ENCODE peak calls at places on chromosomes 12 and 14, in seven cellular contexts. One of them, this sample, is unnamed.

GRCh38 chr12:60689137-60689536 is 1093.3 kb downstream of the SLC16A7 start:
- DNase-seq in cardiac fibroblast: no peak
- DNase-seq in coronary artery: no peak
- DNase-seq in HFFc6: no peak
- DNase-seq in progenitor cell of endocrine pancreas: no peak
- DNase-seq in left ventricle myocardium inferior: no peak
- DNase-seq in astrocyte of the spinal cord: no peak
- DNase-seq in this sample: no peak

GRCh38 chr14:22163051-22163450 is 426.0 kb downstream of the DAD1 start:
- DNase-seq in HFFc6: no peak
- DNase-seq in astrocyte of the spinal cord: peak; percentile 40
- DNase-seq in cardiac fibroblast: peak; percentile 32
- DNase-seq in left ventricle myocardium inferior: no peak
- DNase-seq in progenitor cell of endocrine pancreas: no peak
- DNase-seq in coronary artery: no peak
- DNase-seq in this sample: no peak

GRCh38 chr12:42789808-42790760 is 200.5 kb upstream of the PRICKLE1 start:
- DNase-seq in astrocyte of the spinal cord: no peak
- DNase-seq in cardiac fibroblast: peak; percentile 29
- DNase-seq in coronary artery: no peak
- DNase-seq in left ventricle myocardium inferior: no peak
- DNase-seq in progenitor cell of endocrine pancreas: no peak
- DNase-seq in HFFc6: no peak
- DNase-seq in this sample: no peak

GRCh38 chr14:94052662-94053061 is 26.5 kb downstream of the OTUB2 start:
- DNase-seq in astrocyte of the spinal cord: no peak
- DNase-seq in coronary artery: no peak
- DNase-seq in left ventricle myocardium inferior: no peak
- DNase-seq in cardiac fibroblast: no peak
- DNase-seq in progenitor cell of endocrine pancreas: no peak
- DNase-seq in HFFc6: no peak
- DNase-seq in this sample: no peak

GRCh38 chr14:59454131-59454530 is 11.0 kb downstream of the GPR135 start:
- DNase-seq in coronary artery: no peak
- DNase-seq in cardiac fibroblast: peak; percentile 98
- DNase-seq in HFFc6: peak; percentile 92
- DNase-seq in astrocyte of the spinal cord: peak; percentile 85
- DNase-seq in progenitor cell of endocrine pancreas: no peak
- DNase-seq in left ventricle myocardium inferior: no peak
- DNase-seq in this sample: no peak

GRCh38 chr12:92541024-92541423 is 161.8 kb upstream of the PLEKHG7 start:
- DNase-seq in HFFc6: no peak
- DNase-seq in cardiac fibroblast: no peak
- DNase-seq in astrocyte of the spinal cord: no peak
- DNase-seq in left ventricle myocardium inferior: no peak
- DNase-seq in coronary artery: no peak
- DNase-seq in progenitor cell of endocrine pancreas: no peak
- DNase-seq in this sample: no peak

GRCh38 chr14:80523518-80524117 is 312.3 kb upstream of the DIO2 start:
- DNase-seq in cardiac fibroblast: peak; percentile 54
- DNase-seq in progenitor cell of endocrine pancreas: no peak
- DNase-seq in coronary artery: no peak
- DNase-seq in HFFc6: peak; percentile 17
- DNase-seq in left ventricle myocardium inferior: no peak
- DNase-seq in astrocyte of the spinal cord: peak; percentile 11
- DNase-seq in this sample: no peak

GRCh38 chr12:8890313-8891084 is 23.8 kb upstream of the PHC1 start:
- DNase-seq in left ventricle myocardium inferior: no peak
- DNase-seq in cardiac fibroblast: peak; percentile 61
- DNase-seq in HFFc6: peak; percentile 22
- DNase-seq in progenitor cell of endocrine pancreas: peak; percentile 74
- DNase-seq in coronary artery: no peak
- DNase-seq in astrocyte of the spinal cord: peak; percentile 54
- DNase-seq in this sample: no peak

GRCh38 chr14:102363182-102363952 is 626 bp downstream of the TECPR2 start:
- DNase-seq in left ventricle myocardium inferior: peak; percentile 53
- DNase-seq in progenitor cell of endocrine pancreas: no peak
- DNase-seq in cardiac fibroblast: peak; percentile 44
- DNase-seq in astrocyte of the spinal cord: peak; percentile 38
- DNase-seq in coronary artery: no peak
- DNase-seq in HFFc6: peak; percentile 66
- DNase-seq in this sample: no peak

GRCh38 chr12:46276756-46277155 is 7.9 kb upstream of the SLC38A1 start:
- DNase-seq in cardiac fibroblast: no peak
- DNase-seq in coronary artery: no peak
- DNase-seq in left ventricle myocardium inferior: no peak
- DNase-seq in progenitor cell of endocrine pancreas: no peak
- DNase-seq in HFFc6: no peak
- DNase-seq in astrocyte of the spinal cord: no peak
- DNase-seq in this sample: no peak

GRCh38 chr12:62907561-62907960 is 27.4 kb downstream of the PPM1H start:
- DNase-seq in cardiac fibroblast: no peak
- DNase-seq in left ventricle myocardium inferior: no peak
- DNase-seq in progenitor cell of endocrine pancreas: no peak
- DNase-seq in astrocyte of the spinal cord: no peak
- DNase-seq in HFFc6: no peak
- DNase-seq in coronary artery: no peak
- DNase-seq in this sample: no peak

GRCh38 chr14:69996197-69996596 is 117.0 kb downstream of the SMOC1 start:
- DNase-seq in coronary artery: no peak
- DNase-seq in progenitor cell of endocrine pancreas: no peak
- DNase-seq in left ventricle myocardium inferior: no peak
- DNase-seq in astrocyte of the spinal cord: peak; percentile 78
- DNase-seq in cardiac fibroblast: peak; percentile 67
- DNase-seq in HFFc6: no peak
- DNase-seq in this sample: no peak

GRCh38 chr12:46617167-46617566 is 208.6 kb downstream of the SLC38A4 start:
- DNase-seq in astrocyte of the spinal cord: no peak
- DNase-seq in coronary artery: peak; percentile 78
- DNase-seq in progenitor cell of endocrine pancreas: no peak
- DNase-seq in HFFc6: peak; percentile 69
- DNase-seq in left ventricle myocardium inferior: no peak
- DNase-seq in cardiac fibroblast: peak; percentile 92
- DNase-seq in this sample: no peak

GRCh38 chr12:65899289-65899688 is 75.0 kb downstream of the HMGA2 start:
- DNase-seq in HFFc6: no peak
- DNase-seq in astrocyte of the spinal cord: no peak
- DNase-seq in left ventricle myocardium inferior: no peak
- DNase-seq in coronary artery: no peak
- DNase-seq in cardiac fibroblast: no peak
- DNase-seq in progenitor cell of endocrine pancreas: no peak
- DNase-seq in this sample: no peak

GRCh38 chr12:76375939-76376338 is 27.7 kb upstream of the BBS10 start:
- DNase-seq in left ventricle myocardium inferior: no peak
- DNase-seq in coronary artery: no peak
- DNase-seq in cardiac fibroblast: peak; percentile 37
- DNase-seq in astrocyte of the spinal cord: no peak
- DNase-seq in progenitor cell of endocrine pancreas: no peak
- DNase-seq in HFFc6: no peak
- DNase-seq in this sample: no peak

GRCh38 chr14:56145965-56146364 is 27.8 kb downstream of the PELI2 start:
- DNase-seq in astrocyte of the spinal cord: peak; percentile 78
- DNase-seq in left ventricle myocardium inferior: no peak
- DNase-seq in HFFc6: peak; percentile 33
- DNase-seq in progenitor cell of endocrine pancreas: no peak
- DNase-seq in coronary artery: no peak
- DNase-seq in cardiac fibroblast: peak; percentile 95
- DNase-seq in this sample: no peak

GRCh38 chr12:49703647-49704137 is 3.5 kb downstream of the FMNL3 start:
- DNase-seq in progenitor cell of endocrine pancreas: no peak
- DNase-seq in cardiac fibroblast: peak; percentile 83
- DNase-seq in astrocyte of the spinal cord: peak; percentile 86
- DNase-seq in left ventricle myocardium inferior: no peak
- DNase-seq in coronary artery: no peak
- DNase-seq in HFFc6: peak; percentile 59
- DNase-seq in this sample: no peak

GRCh38 chr12:56358836-56359532 is 923 bp downstream of the STAT2 start:
- DNase-seq in coronary artery: no peak
- DNase-seq in left ventricle myocardium inferior: no peak
- DNase-seq in cardiac fibroblast: peak; percentile 88
- DNase-seq in progenitor cell of endocrine pancreas: no peak
- DNase-seq in HFFc6: peak; percentile 83
- DNase-seq in astrocyte of the spinal cord: peak; percentile 83
- DNase-seq in this sample: no peak

GRCh38 chr14:87960013-87960787 is 32.8 kb downstream of the GALC start:
- DNase-seq in left ventricle myocardium inferior: no peak
- DNase-seq in coronary artery: no peak
- DNase-seq in cardiac fibroblast: no peak
- DNase-seq in progenitor cell of endocrine pancreas: no peak
- DNase-seq in HFFc6: no peak
- DNase-seq in astrocyte of the spinal cord: no peak
- DNase-seq in this sample: no peak

GRCh38 chr14:95434161-95434560 is 82.3 kb downstream of the SYNE3 start:
- DNase-seq in coronary artery: no peak
- DNase-seq in left ventricle myocardium inferior: no peak
- DNase-seq in progenitor cell of endocrine pancreas: no peak
- DNase-seq in cardiac fibroblast: no peak
- DNase-seq in HFFc6: no peak
- DNase-seq in astrocyte of the spinal cord: no peak
- DNase-seq in this sample: no peak

GRCh38 chr14:56299306-56299984 is 181.2 kb downstream of the PELI2 start:
- DNase-seq in left ventricle myocardium inferior: no peak
- DNase-seq in coronary artery: no peak
- DNase-seq in HFFc6: no peak
- DNase-seq in astrocyte of the spinal cord: no peak
- DNase-seq in progenitor cell of endocrine pancreas: no peak
- DNase-seq in cardiac fibroblast: peak; percentile 34
- DNase-seq in this sample: no peak

GRCh38 chr12:6038160-6038559 is 86.3 kb downstream of the VWF start:
- DNase-seq in progenitor cell of endocrine pancreas: peak; percentile 61
- DNase-seq in coronary artery: no peak
- DNase-seq in left ventricle myocardium inferior: no peak
- DNase-seq in HFFc6: peak; percentile 63
- DNase-seq in astrocyte of the spinal cord: peak; percentile 76
- DNase-seq in cardiac fibroblast: peak; percentile 91
- DNase-seq in this sample: no peak

GRCh38 chr14:69043007-69043444 is 63.9 kb upstream of the ACTN1 start:
- DNase-seq in astrocyte of the spinal cord: no peak
- DNase-seq in cardiac fibroblast: no peak
- DNase-seq in HFFc6: no peak
- DNase-seq in progenitor cell of endocrine pancreas: no peak
- DNase-seq in left ventricle myocardium inferior: peak; percentile 39
- DNase-seq in coronary artery: peak; percentile 88
- DNase-seq in this sample: no peak

GRCh38 chr14:66038214-66038977 is 447.8 kb upstream of the CCDC196 start:
- DNase-seq in progenitor cell of endocrine pancreas: no peak
- DNase-seq in HFFc6: no peak
- DNase-seq in cardiac fibroblast: peak; percentile 84
- DNase-seq in left ventricle myocardium inferior: no peak
- DNase-seq in astrocyte of the spinal cord: no peak
- DNase-seq in coronary artery: no peak
- DNase-seq in this sample: no peak
- TF ChIP-seq CTCF in progenitor cell of endocrine pancreas: no peak
- TF ChIP-seq CTCF in HFFc6: no peak
- TF ChIP-seq CTCF in cardiac fibroblast: peak; percentile 26
- TF ChIP-seq CTCF in left ventricle myocardium inferior: peak; percentile 13
- TF ChIP-seq CTCF in astrocyte of the spinal cord: no peak
- TF ChIP-seq CTCF in coronary artery: no peak
- TF ChIP-seq CTCF in this sample: no peak

GRCh38 chr12:44372259-44372658 is 503.9 kb downstream of the NELL2 start:
- DNase-seq in coronary artery: no peak
- DNase-seq in cardiac fibroblast: peak; percentile 32
- DNase-seq in astrocyte of the spinal cord: peak; percentile 1
- DNase-seq in progenitor cell of endocrine pancreas: no peak
- DNase-seq in left ventricle myocardium inferior: no peak
- DNase-seq in HFFc6: peak; percentile 86
- DNase-seq in this sample: no peak

GRCh38 chr12:44381341-44381740 is 494.8 kb downstream of the NELL2 start:
- DNase-seq in coronary artery: no peak
- DNase-seq in cardiac fibroblast: no peak
- DNase-seq in astrocyte of the spinal cord: no peak
- DNase-seq in progenitor cell of endocrine pancreas: no peak
- DNase-seq in HFFc6: no peak
- DNase-seq in left ventricle myocardium inferior: no peak
- DNase-seq in this sample: no peak

GRCh38 chr12:44375694-44376093 is 500.4 kb downstream of the NELL2 start:
- DNase-seq in left ventricle myocardium inferior: no peak
- DNase-seq in coronary artery: no peak
- DNase-seq in HFFc6: no peak
- DNase-seq in progenitor cell of endocrine pancreas: no peak
- DNase-seq in astrocyte of the spinal cord: no peak
- DNase-seq in cardiac fibroblast: no peak
- DNase-seq in this sample: no peak

GRCh38 chr12:44379827-44380226 is 496.3 kb downstream of the NELL2 start:
- DNase-seq in left ventricle myocardium inferior: no peak
- DNase-seq in coronary artery: no peak
- DNase-seq in astrocyte of the spinal cord: no peak
- DNase-seq in progenitor cell of endocrine pancreas: no peak
- DNase-seq in HFFc6: no peak
- DNase-seq in cardiac fibroblast: no peak
- DNase-seq in this sample: no peak

DNA sequence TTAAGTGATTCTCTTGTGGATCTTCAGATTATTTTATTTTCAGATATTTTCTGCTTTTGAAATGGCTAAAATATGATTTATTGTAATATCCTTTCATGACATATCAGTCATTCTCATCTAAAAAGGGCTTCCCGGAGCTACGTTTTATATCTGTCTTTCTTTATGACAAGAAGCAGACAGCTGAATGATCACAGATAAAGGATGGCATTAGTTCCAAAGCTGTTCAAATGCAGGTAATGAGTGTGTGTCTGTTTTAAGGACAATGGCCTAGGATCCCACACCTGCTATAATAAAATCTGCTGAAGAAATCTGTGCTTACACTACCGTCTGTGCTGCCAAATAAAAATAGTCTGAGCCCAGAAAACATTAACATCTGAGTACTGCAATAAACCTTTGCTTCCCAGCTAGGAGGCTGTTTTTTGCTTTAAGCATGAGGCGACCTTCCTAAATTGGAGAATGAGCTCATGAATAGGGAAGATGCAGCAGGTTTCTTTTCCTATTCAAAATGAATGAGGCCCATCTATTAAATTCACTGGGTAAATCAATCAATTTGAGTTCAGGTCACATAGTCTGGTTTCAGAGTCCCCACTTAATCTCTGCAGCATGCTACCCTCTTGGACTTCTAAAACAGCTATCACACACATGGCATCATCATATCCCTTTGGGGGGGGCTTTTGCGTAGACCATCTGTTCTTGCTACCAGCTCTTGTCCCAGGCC is 498.5 kb downstream of the NELL2 start:
- DNase-seq in astrocyte of the spinal cord: no peak
- DNase-seq in progenitor cell of endocrine pancreas: no peak
- DNase-seq in HFFc6: no peak
- DNase-seq in left ventricle myocardium inferior: no peak
- DNase-seq in cardiac fibroblast: no peak
- DNase-seq in coronary artery: no peak
- DNase-seq in this sample: no peak
- TF ChIP-seq CTCF in astrocyte of the spinal cord: no peak
- TF ChIP-seq CTCF in progenitor cell of endocrine pancreas: no peak
- TF ChIP-seq CTCF in HFFc6: no peak
- TF ChIP-seq CTCF in left ventricle myocardium inferior: no peak
- TF ChIP-seq CTCF in cardiac fibroblast: no peak
- TF ChIP-seq CTCF in coronary artery: no peak
- TF ChIP-seq CTCF in this sample: no peak

GRCh38 chr12:124780336-124780735 is 83.3 kb downstream of the SCARB1 start:
- DNase-seq in left ventricle myocardium inferior: no peak
- DNase-seq in coronary artery: no peak
- DNase-seq in HFFc6: no peak
- DNase-seq in cardiac fibroblast: no peak
- DNase-seq in astrocyte of the spinal cord: no peak
- DNase-seq in progenitor cell of endocrine pancreas: no peak
- DNase-seq in this sample: no peak
- TF ChIP-seq CTCF in left ventricle myocardium inferior: no peak
- TF ChIP-seq CTCF in coronary artery: no peak
- TF ChIP-seq CTCF in HFFc6: no peak
- TF ChIP-seq CTCF in cardiac fibroblast: no peak
- TF ChIP-seq CTCF in astrocyte of the spinal cord: no peak
- TF ChIP-seq CTCF in progenitor cell of endocrine pancreas: no peak
- TF ChIP-seq CTCF in this sample: no peak

GRCh38 chr12:111424793-111425251 is 19.1 kb downstream of the SH2B3 start:
- DNase-seq in HFFc6: no peak
- DNase-seq in left ventricle myocardium inferior: no peak
- DNase-seq in progenitor cell of endocrine pancreas: no peak
- DNase-seq in coronary artery: no peak
- DNase-seq in astrocyte of the spinal cord: no peak
- DNase-seq in cardiac fibroblast: no peak
- DNase-seq in this sample: no peak
- TF ChIP-seq CTCF in HFFc6: peak; percentile 25
- TF ChIP-seq CTCF in left ventricle myocardium inferior: peak; percentile 38
- TF ChIP-seq CTCF in progenitor cell of endocrine pancreas: peak; percentile 28
- TF ChIP-seq CTCF in coronary artery: no peak
- TF ChIP-seq CTCF in astrocyte of the spinal cord: peak; percentile 8
- TF ChIP-seq CTCF in cardiac fibroblast: no peak
- TF ChIP-seq CTCF in this sample: no peak

This sample was measured in activated B cell treated with CpG ODN at 0.5 μM for 24 hours.